ENCODE peak calls at places on chromosomes 2 and 18, in five cellular contexts. One of them, this sample, is unnamed. For H3K4me1, the result is how much of the 10 kb centered on the place peaks cover.

GRCh38 chr2:9752441-9753275 is 90.6 kb upstream of the TAF1B start:
- DNase-seq in GM12878: no peak
- DNase-seq in HCT116: peak
- DNase-seq in prostate gland: no peak
- DNase-seq in HepG2: peak
- DNase-seq in this sample: no peak

GRCh38 chr2:23375448-23375847 is 9.5 kb upstream of the KLHL29 start:
- DNase-seq in HepG2: no peak
- DNase-seq in prostate gland: no peak
- DNase-seq in GM12878: no peak
- DNase-seq in HCT116: peak
- DNase-seq in this sample: no peak

GRCh38 chr2:65749549-65749948 is 317.1 kb upstream of the SPRED2 start:
- DNase-seq in prostate gland: no peak
- DNase-seq in HepG2: no peak
- DNase-seq in HCT116: no peak
- DNase-seq in GM12878: no peak
- DNase-seq in this sample: no peak

GRCh38 chr2:239834143-239834542 is 191.0 kb downstream of the NDUFA10 start:
- DNase-seq in HCT116: no peak
- DNase-seq in HepG2: no peak
- DNase-seq in GM12878: no peak
- DNase-seq in prostate gland: no peak
- DNase-seq in this sample: no peak

GRCh38 chr18:25503567-25504081 is 151.7 kb upstream of the ZNF521 start:
- DNase-seq in GM12878: no peak
- DNase-seq in prostate gland: peak
- DNase-seq in HCT116: peak
- DNase-seq in HepG2: peak
- DNase-seq in this sample: no peak

GRCh38 chr2:141323571-141323970 is 807.2 kb downstream of the LRP1B start:
- DNase-seq in HCT116: no peak
- DNase-seq in prostate gland: no peak
- DNase-seq in HepG2: no peak
- DNase-seq in GM12878: no peak
- DNase-seq in this sample: no peak

GRCh38 chr2:238128061-238129040 is 10.1 kb upstream of the KLHL30 start:
- DNase-seq in HepG2: no peak
- DNase-seq in GM12878: no peak
- DNase-seq in prostate gland: no peak
- DNase-seq in HCT116: no peak
- DNase-seq in this sample: no peak

GRCh38 chr2:28161466-28161865 is 231.2 kb upstream of the FOSL2 start:
- DNase-seq in HCT116: no peak
- DNase-seq in HepG2: no peak
- DNase-seq in GM12878: no peak
- DNase-seq in prostate gland: no peak
- DNase-seq in this sample: no peak

GRCh38 chr18:48191494-48191893 is 217.7 kb downstream of the ZBTB7C start:
- DNase-seq in GM12878: no peak
- DNase-seq in HepG2: no peak
- DNase-seq in prostate gland: no peak
- DNase-seq in HCT116: no peak
- DNase-seq in this sample: no peak

GRCh38 chr2:127100261-127101047 is 6.5 kb downstream of the BIN1 start:
- DNase-seq in HepG2: peak
- DNase-seq in HCT116: no peak
- DNase-seq in GM12878: no peak
- DNase-seq in prostate gland: no peak
- DNase-seq in this sample: no peak

GRCh38 chr2:31270871-31271270 is 36.9 kb downstream of the EHD3 start:
- DNase-seq in HepG2: no peak
- DNase-seq in HCT116: no peak
- DNase-seq in prostate gland: no peak
- DNase-seq in GM12878: no peak
- DNase-seq in this sample: no peak

GRCh38 chr2:31271851-31272267 is 37.9 kb downstream of the EHD3 start:
- DNase-seq in GM12878: no peak
- DNase-seq in HCT116: no peak
- DNase-seq in prostate gland: no peak
- DNase-seq in HepG2: no peak
- DNase-seq in this sample: no peak

GRCh38 chr2:31274700-31275075 is 40.7 kb downstream of the EHD3 start:
- DNase-seq in GM12878: no peak
- DNase-seq in HCT116: no peak
- DNase-seq in HepG2: no peak
- DNase-seq in prostate gland: no peak
- DNase-seq in this sample: no peak

GRCh38 chr2:31277621-31278020 is 43.7 kb downstream of the EHD3 start:
- DNase-seq in HepG2: no peak
- DNase-seq in HCT116: no peak
- DNase-seq in prostate gland: no peak
- DNase-seq in GM12878: no peak
- DNase-seq in this sample: no peak

GRCh38 chr2:31275976-31276375 is 42.0 kb downstream of the EHD3 start:
- DNase-seq in HepG2: no peak
- DNase-seq in HCT116: no peak
- DNase-seq in GM12878: no peak
- DNase-seq in prostate gland: no peak
- DNase-seq in this sample: no peak
- TF ChIP-seq POLR2A in HepG2: no peak
- TF ChIP-seq POLR2A in HCT116: no peak
- TF ChIP-seq POLR2A in GM12878: no peak
- TF ChIP-seq POLR2A in prostate gland: no peak
- TF ChIP-seq POLR2A in this sample: no peak

DNA sequence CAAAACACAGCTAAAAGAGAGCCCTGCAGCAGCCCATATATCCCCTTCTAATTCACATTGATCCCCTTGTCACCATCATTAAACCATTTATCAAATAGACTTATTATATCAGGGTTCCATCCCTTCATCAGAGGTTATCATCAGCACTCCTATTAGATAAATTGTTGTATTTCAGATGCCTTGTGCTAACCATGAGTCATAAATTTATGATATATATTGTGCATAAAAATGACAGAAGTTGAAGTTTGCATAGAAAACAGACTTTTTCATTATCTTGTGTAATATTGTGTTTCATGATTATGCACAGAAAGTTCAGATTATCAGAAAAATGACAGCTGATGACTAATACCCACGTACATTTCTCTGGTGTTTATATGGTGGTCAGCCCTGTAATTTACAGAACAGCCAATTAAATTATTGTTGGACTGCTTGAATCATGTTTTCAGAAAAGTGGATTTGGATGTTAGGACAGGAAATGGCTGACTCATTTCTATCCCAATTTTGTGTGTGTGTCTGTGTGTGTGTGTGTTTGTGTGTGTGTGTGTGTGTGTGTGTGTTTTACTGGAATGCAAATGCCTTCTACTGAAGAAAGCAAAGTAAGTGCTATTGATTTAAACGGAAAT is 80.9 kb downstream of the PPP1R1C start:
- DNase-seq in HepG2: no peak
- DNase-seq in HCT116: no peak
- DNase-seq in prostate gland: no peak
- DNase-seq in GM12878: no peak
- DNase-seq in this sample: no peak
- H3K4me1 ChIP-seq in HepG2: under half
- H3K4me1 ChIP-seq in HCT116: under half
- H3K4me1 ChIP-seq in prostate gland: under half
- H3K4me1 ChIP-seq in GM12878: under half
- H3K4me1 ChIP-seq in this sample: under half

DNA sequence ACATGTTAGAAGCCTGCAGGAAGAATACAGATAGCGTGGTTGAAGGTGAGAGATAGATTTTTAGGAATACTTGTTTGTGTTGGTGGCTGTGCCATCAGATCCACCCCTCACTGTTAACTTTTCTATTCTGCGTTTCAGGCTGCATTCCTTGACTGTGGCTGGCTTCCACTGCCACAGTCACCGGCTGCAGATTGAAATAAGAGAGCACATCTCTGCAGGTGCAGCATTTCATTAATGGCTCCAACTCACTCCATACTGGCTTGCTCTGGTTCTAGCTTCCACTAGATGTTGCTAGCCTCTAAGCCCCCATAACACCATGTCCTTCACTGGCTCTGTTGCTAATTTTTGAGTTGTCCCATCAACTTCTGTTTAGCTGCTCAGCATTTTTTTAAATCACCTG is 286.5 kb downstream of the CPS1 start:
- DNase-seq in HCT116: no peak
- DNase-seq in GM12878: no peak
- DNase-seq in prostate gland: no peak
- DNase-seq in HepG2: no peak
- DNase-seq in this sample: no peak
- H3K27ac ChIP-seq in HCT116: no peak
- H3K27ac ChIP-seq in GM12878: no peak
- H3K27ac ChIP-seq in prostate gland: no peak
- H3K27ac ChIP-seq in HepG2: no peak
- H3K27ac ChIP-seq in this sample: no peak

GRCh38 chr2:221203846-221204245 is 368.3 kb downstream of the EPHA4 start:
- DNase-seq in HCT116: no peak
- DNase-seq in prostate gland: peak
- DNase-seq in HepG2: no peak
- DNase-seq in GM12878: no peak
- DNase-seq in this sample: no peak

GRCh38 chr2:221202431-221202830 is 369.7 kb downstream of the EPHA4 start:
- DNase-seq in HCT116: no peak
- DNase-seq in HepG2: no peak
- DNase-seq in prostate gland: no peak
- DNase-seq in GM12878: no peak
- DNase-seq in this sample: no peak

GRCh38 chr2:221203138-221203537 is 369.0 kb downstream of the EPHA4 start:
- DNase-seq in GM12878: peak
- DNase-seq in prostate gland: no peak
- DNase-seq in HepG2: no peak
- DNase-seq in HCT116: no peak
- DNase-seq in this sample: no peak

GRCh38 chr2:221204699-221205098 is 367.4 kb downstream of the EPHA4 start:
- DNase-seq in HCT116: no peak
- DNase-seq in HepG2: no peak
- DNase-seq in prostate gland: no peak
- DNase-seq in GM12878: no peak
- DNase-seq in this sample: no peak

DNA sequence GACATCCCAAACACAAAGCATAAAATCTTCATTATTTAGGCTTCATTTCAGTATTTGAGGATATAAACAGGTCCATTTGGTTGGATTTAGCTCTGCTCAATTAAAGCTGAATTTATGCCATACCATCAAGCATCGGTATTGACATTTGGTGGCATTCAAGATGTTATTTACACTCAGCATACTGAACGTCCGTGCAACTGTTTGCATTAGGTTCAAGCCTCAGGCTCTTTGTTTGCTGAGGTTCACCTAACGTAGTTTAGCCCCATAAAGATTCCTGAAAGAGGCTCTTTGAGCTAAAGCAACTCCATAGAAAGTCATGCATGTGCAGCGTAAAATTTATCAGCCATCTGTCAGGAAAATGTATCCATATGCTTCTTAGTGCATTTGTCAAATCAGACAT is 367.0 kb downstream of the EPHA4 start:
- DNase-seq in HCT116: no peak
- DNase-seq in GM12878: no peak
- DNase-seq in HepG2: peak
- DNase-seq in prostate gland: no peak
- DNase-seq in this sample: no peak
- TF ChIP-seq POLR2A in HCT116: no peak
- TF ChIP-seq POLR2A in GM12878: no peak
- TF ChIP-seq POLR2A in HepG2: no peak
- TF ChIP-seq POLR2A in prostate gland: no peak
- TF ChIP-seq POLR2A in this sample: no peak

DNA sequence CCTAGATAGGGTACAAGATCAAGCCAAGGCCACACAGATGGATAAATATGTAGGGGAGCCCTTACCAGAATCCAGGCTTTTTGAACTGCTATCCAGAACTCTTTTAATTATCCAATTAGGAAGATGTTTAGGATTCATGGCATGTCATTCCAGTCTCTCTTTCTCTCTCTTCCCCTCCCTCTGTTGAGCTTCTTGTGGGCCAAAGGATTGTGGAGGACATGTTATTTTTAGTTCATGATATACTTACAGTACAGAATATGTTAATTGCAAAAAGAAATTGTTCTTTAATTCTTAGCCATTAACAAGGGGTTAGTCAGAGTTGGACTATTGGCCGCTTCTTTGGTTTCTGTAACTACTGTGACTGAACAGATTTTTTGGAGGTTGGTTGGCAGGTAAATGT is 113.0 kb downstream of the SETBP1 start:
- DNase-seq in HCT116: no peak
- DNase-seq in prostate gland: no peak
- DNase-seq in HepG2: no peak
- DNase-seq in GM12878: no peak
- DNase-seq in this sample: no peak
- H3K4me1 ChIP-seq in HCT116: under half
- H3K4me1 ChIP-seq in prostate gland: under half
- H3K4me1 ChIP-seq in HepG2: half or more
- H3K4me1 ChIP-seq in GM12878: under half
- H3K4me1 ChIP-seq in this sample: under half

DNA sequence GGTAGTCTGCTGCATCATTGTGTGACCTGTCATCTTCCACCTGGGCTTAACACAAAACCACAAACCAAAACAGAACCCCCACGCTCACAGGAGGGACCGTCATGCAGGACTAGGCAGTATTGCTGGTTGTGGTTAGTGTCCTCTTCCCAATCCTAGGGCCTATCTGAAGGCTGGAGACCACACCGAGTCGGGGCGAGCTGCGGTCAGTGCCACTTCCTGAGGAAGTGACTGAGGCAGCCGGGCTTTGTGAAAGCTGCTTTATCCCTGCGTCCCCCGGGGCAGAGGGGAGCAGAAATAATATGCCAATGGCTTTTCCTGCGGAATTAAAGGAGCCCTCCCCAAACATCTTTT is 22.9 kb downstream of the ZNF532 start:
- DNase-seq in prostate gland: no peak
- DNase-seq in HepG2: no peak
- DNase-seq in GM12878: peak
- DNase-seq in HCT116: no peak
- DNase-seq in this sample: no peak
- H3K27ac ChIP-seq in prostate gland: peak
- H3K27ac ChIP-seq in HepG2: no peak
- H3K27ac ChIP-seq in GM12878: no peak
- H3K27ac ChIP-seq in HCT116: no peak
- H3K27ac ChIP-seq in this sample: peak

DNA sequence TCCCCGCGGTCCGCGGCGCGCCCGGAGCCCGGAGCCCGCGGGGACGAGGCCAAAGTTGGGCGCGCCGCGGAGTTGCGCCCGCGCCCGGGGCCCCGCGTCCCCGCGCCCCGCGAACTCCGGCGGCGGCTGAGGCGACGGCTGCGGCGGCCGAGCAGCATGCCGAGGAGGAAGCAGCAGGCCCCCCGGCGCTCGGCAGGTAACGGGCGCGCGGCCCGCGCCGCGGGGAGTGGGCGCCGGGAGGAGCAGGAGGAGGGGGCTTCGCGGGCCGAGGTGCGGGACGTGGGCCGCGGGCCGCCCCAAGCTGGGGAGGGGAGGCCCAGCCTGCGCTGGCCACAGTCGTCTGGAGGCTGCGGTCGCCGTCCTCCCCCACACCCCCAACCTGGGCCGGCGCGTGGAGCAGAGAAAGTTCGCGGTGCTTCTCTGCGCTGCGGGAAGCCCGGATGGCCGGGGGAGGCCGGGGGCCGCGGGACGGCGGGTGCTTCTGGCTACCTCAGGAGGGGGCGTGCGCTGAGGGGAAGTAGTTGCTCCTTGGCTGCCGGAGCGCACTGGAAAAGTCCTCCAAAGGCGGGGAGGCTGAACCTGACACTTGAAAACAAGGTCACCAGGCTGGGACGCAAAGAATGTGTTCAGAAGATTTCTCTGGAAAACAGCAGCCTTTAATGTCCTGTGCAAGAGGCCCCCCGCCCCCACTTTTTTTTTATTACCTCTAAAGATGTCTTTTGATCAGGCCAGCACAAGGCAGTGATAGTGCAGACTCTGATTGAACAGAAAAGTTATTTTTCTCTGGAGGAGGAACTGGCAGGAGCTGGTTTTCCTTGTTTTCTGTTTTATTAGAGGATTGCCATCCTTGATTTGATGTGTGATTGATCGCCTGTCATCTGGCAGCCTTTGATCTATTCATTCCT is 1.4 kb downstream of the TSHZ1 start:
- DNase-seq in HCT116: no peak
- DNase-seq in GM12878: no peak
- DNase-seq in prostate gland: no peak
- DNase-seq in HepG2: peak
- DNase-seq in this sample: no peak
- TF ChIP-seq POLR2A in HCT116: no peak
- TF ChIP-seq POLR2A in GM12878: peak
- TF ChIP-seq POLR2A in prostate gland: peak
- TF ChIP-seq POLR2A in HepG2: no peak
- TF ChIP-seq POLR2A in this sample: no peak